ENCODE peak calls at places on chromosomes 7 and 10, in four cellular contexts. F, D, W and R are unnamed samples.

GRCh38 chr10:14560794-14561765 is 213.6 kb downstream of the FAM107B start:
- DNase-seq in W (no peak), D (no peak), F (no peak), R (no peak)

GRCh38 chr10:6163364-6164270 is 39.1 kb upstream of the PFKFB3 start:
- DNase-seq in D (peak; percentile 91), W (no peak), F (peak; percentile 94), R (peak; percentile 95)

GRCh38 chr10:11705687-11706086 is 36.5 kb upstream of the ECHDC3 start:
- DNase-seq in W (no peak), D (no peak), F (no peak), R (no peak)

GRCh38 chr10:4804505-4804904 is 21.5 kb upstream of the AKR1E2 start:
- DNase-seq in W (no peak), F (no peak), D (no peak), R (no peak)

GRCh38 chr10:132624847-132625839 is 87.6 kb downstream of the INPP5A start:
- DNase-seq in D (no peak), F (no peak), W (no peak), R (peak; percentile 70)

GRCh38 chr7:139613971-139614411 is 90.5 kb downstream of the CLEC2L start:
- DNase-seq in W (no peak), D (no peak), F (no peak), R (no peak)

GRCh38 chr10:95501203-95502094 is 59.7 kb downstream of the SORBS1 start:
- DNase-seq in W (peak; percentile 38), F (no peak), D (no peak), R (no peak)

GRCh38 chr10:125159486-125159931 is 854 bp downstream of the CTBP2 start:
- DNase-seq in D (peak; percentile 36), F (no peak), W (no peak), R (peak; percentile 66)

GRCh38 chr7:2971914-2972530 is 71.6 kb downstream of the CARD11 start:
- DNase-seq in F (no peak), D (no peak), W (no peak), R (peak; percentile 26)

GRCh38 chr7:80467069-80467468 is 44.8 kb downstream of the GNAT3 start:
- DNase-seq in F (no peak), W (no peak), D (no peak), R (no peak)

GRCh38 chr10:82497451-82497850 is 622.5 kb downstream of the NRG3 start:
- DNase-seq in F (no peak), D (no peak), W (no peak), R (no peak)

GRCh38 chr7:108404509-108405435 is 51.5 kb downstream of the NRCAM start:
- DNase-seq in D (no peak), F (no peak), W (no peak), R (no peak)

GRCh38 chr10:11358046-11358445 is 253.4 kb downstream of the USP6NL start:
- DNase-seq in W (no peak), D (no peak), F (no peak), R (no peak)

GRCh38 chr10:14781763-14782162 is 7.1 kb upstream of the FAM107B start:
- DNase-seq in W (no peak), F (no peak), D (no peak), R (no peak)

GRCh38 chr7:80542398-80542797 is 30.5 kb upstream of the GNAT3 start:
- DNase-seq in F (no peak), D (no peak), W (no peak), R (no peak)

GRCh38 chr10:26378763-26379361 is 59.3 kb upstream of the APBB1IP start:
- DNase-seq in F (no peak), W (no peak), D (no peak), R (no peak)

GRCh38 chr10:70918851-70919530 is 30.6 kb upstream of the PCBD1 start:
- DNase-seq in D (no peak), F (peak; percentile 27), W (no peak), R (no peak)

GRCh38 chr7:105672820-105673219 is 91.5 kb upstream of the EFCAB10 start:
- DNase-seq in D (no peak), W (no peak), F (no peak), R (no peak)

GRCh38 chr10:59387951-59388431 is 25.6 kb upstream of the FAM13C start:
- DNase-seq in W (no peak), F (no peak), D (no peak), R (no peak)

GRCh38 chr7:18770154-18770807 is 274.7 kb downstream of the HDAC9 start:
- DNase-seq in W (no peak), D (no peak), F (no peak), R (no peak)

GRCh38 chr7:75639071-75639892 is 99.5 kb downstream of the HIP1 start:
- DNase-seq in W (no peak), D (peak; percentile 50), F (peak; percentile 46), R (peak; percentile 65)

DNA sequence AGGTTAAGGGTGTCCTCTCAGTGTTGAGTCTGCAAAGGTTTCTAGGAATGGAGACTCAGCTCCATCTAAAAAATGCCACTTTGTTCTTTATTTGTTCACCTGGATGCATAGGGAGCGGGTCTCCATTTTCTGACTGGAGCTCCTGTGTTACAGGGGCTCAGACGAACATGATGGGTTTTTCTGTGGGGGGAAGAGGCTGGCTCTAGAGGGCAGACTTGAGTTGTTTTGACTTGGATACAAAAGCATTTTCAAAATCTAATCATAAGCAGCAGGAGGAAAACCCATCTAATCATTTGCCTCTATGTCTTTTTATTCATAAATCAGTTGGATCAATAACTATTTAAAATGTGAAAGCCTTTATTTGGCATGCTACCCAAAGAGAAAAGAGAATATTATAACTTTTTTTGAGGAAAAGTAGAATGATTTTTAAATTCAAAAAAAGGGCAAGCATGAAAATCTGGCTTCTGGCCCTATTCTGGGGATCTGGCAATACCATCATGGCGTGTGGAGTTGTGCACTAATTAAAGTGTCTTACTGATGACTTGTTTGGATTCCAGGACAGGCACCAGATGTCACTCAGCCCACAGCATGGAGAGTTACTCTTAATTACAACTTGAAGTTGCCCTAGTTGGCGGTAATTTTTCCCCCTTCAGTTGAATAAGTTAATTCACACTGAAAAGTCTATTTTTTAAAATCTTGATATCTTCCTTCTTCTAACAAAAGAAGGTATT is 594.9 kb downstream of the REEP3 start:
- DNase-seq in D (no peak), W (no peak), F (peak; percentile 11), R (no peak)
- TF ChIP-seq CTCF in D (no peak), W (peak; percentile 51), F (peak; percentile 43), R (no peak)

GRCh38 chr7:1160665-1161010 is 642 bp upstream of the ZFAND2A start:
- DNase-seq in W (peak; percentile 63), D (no peak), F (peak; percentile 40), R (no peak)

GRCh38 chr7:1158203-1159126 is 1.5 kb downstream of the ZFAND2A start:
- DNase-seq in D (no peak), F (no peak), W (peak; percentile 42), R (no peak)

GRCh38 chr7:1159933-1160664 is at the start of gene ZFAND2A:
- DNase-seq in W (peak; percentile 92), F (peak; percentile 99), D (peak; percentile 99), R (peak; percentile 99)

GRCh38 chr7:1154172-1154739 is 5.7 kb downstream of the ZFAND2A start:
- DNase-seq in D (no peak), W (no peak), F (no peak), R (no peak)

DNA sequence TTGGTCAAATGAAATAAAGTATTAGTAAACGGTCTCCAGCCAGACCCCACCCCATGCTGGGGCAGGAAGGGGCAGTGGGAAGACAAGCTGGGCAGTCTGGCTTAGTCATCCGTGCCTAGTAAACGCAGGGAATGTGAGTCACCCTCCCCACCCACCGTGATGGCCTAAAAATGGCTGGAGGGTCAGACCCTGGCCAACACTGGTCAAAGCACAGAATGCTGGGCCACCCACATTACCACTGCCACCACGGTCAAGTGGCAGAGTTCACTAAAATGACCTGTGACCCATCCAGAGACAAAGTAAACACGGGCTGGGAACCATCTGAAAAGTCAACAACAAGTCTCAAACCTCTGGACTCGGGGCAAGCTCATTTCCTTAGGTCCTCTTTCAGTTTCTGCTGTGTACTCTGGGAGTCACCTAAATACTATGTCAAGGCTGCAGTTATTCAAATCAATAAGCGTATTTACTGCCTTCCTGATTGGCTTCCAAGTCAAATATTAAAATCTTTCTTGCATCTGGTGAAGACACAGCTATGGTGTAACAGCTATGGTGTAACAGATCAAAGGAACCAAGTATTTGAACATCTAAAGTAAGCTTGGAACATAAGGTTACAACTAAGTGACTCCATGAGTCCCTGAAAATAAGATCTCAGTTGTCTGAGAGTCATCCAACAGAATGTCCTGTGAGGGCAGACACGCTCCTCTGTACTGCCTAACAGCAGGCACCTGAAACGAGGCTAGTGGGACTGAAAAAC is 3.0 kb downstream of the ZFAND2A start:
- DNase-seq in W (peak; percentile 100), F (peak; percentile 63), D (peak; percentile 57), R (no peak)
- TF ChIP-seq EP300 in W (peak; percentile 98), F (no peak), D (no peak), R (no peak)

GRCh38 chr10:114879541-114880158 is 58.1 kb downstream of the FHIP2A start:
- DNase-seq in F (peak; percentile 18), D (no peak), W (peak; percentile 17), R (no peak)
- TF ChIP-seq POLR2AphosphoS5 in F (no peak), D (no peak), W (no peak), R (no peak)

DNA sequence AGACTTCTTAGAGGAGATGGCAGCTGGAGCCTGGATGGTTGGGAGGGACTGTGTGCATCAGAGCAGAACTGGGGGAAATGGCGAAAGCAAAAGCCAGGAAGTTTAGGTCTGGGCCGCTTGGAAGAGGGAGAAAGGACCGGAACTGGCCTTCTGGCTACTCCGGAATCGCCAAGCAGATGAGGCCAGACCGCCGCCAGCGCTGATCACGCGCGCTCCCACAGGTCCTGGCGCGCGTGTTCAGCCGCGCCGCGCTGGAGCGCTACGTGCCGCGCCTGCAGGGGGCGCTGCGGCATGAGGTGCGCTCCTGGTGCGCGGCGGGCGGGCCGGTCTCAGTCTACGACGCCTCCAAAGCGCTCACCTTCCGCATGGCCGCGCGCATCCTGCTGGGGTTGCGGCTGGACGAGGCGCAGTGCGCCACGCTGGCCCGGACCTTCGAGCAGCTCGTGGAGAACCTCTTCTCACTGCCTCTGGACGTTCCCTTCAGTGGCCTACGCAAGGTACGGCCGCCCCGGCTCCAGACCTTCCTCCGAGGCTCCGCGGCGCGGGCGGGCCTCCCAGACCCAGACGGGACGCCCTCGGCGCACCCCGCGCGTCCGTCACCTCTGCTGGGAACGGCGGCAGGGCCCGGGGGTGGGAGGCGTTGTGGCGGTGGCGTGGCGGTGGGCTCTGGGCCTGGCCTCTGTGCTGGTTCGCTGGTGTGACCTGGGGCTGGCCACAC is 2.1 kb downstream of the CYP26C1 start:
- DNase-seq in F (no peak), D (no peak), W (no peak), R (no peak)
- TF ChIP-seq CTCF in F (peak; percentile 57), D (no peak), W (peak; percentile 10), R (no peak)

GRCh38 chr10:88386204-88386877 is 196.8 kb downstream of the RNLS start:
- DNase-seq in F (no peak), W (peak; percentile 53), D (no peak), R (no peak)
- TF ChIP-seq EP300 in F (no peak), W (no peak), D (no peak), R (no peak)

DNA sequence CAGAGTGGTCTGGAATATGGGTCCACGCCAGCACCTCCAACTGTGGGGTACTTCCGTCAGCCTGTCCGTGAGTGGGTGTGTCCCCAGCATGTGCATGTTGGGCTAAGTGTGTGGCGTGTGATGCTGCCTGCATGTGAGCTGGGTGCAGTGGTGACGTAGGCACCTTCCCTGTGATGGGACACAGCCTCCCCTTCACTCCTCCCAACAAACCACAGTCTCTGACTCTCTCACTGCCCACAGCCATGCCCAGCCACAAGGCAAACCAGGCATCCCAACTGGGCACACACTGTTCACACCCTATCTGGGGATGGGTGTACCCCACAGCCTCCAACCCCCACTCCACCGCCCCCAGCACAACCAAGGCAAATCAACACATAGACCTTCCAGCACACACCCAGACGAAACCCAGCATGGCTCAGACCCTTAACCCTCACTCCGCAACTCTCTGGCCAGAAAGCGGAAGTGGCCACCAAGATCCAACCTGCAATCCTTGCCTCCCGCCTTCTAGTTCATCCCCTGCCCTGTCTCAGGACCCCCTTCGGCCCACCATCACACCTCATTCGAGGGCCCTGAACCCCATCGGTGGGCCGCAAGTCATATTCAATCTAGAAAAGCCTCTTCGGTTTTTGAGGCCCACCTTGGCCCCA is 10.4 kb downstream of the PSD start:
- DNase-seq in W (no peak), F (peak; percentile 47), D (no peak), R (peak; percentile 98)
- TF ChIP-seq POLR2AphosphoS5 in W (no peak), F (peak; percentile 80), D (peak; percentile 56), R (peak; percentile 96)